ENCODE peak calls at places on chromosomes 6 and 20, in ten cellular contexts. Z, Y, C, B, D, J, G, Q, K and E are unnamed samples.

GRCh38 chr6:124887872-124888580 is 74.2 kb upstream of the RNF217 start:
- DNase-seq in B (no peak), Z (no peak), Q (no peak), C (no peak), Y (no peak), K (no peak), J (no peak), G (no peak), D (no peak), E (no peak)

GRCh38 chr6:39915866-39916265 is 18.4 kb downstream of the MOCS1 start:
- DNase-seq in Q (no peak), K (no peak), Z (no peak), G (no peak), C (no peak), Y (no peak), D (no peak), B (no peak), J (no peak), E (no peak)

GRCh38 chr6:110331383-110331782 is 26.8 kb downstream of the METTL24 start:
- DNase-seq in D (no peak), C (no peak), K (no peak), J (no peak), G (no peak), Y (no peak), Z (no peak), B (no peak), Q (no peak), E (no peak)

GRCh38 chr6:111813247-111814162 is 59.7 kb downstream of the FYN start:
- DNase-seq in Q (no peak), G (no peak), Y (no peak), Z (no peak), C (no peak), D (no peak), K (no peak), J (peak; percentile 65), B (no peak), E (no peak)

GRCh38 chr6:99348220-99348822 is 1.2 kb downstream of the FAXC start:
- DNase-seq in Y (no peak), J (no peak), B (no peak), C (no peak), G (no peak), Z (no peak), K (no peak), D (no peak), Q (no peak), E (no peak)

GRCh38 chr6:121526282-121526681 is 90.8 kb downstream of the GJA1 start:
- DNase-seq in C (no peak), Q (no peak), Y (no peak), B (no peak), K (no peak), J (no peak), D (no peak), Z (no peak), G (no peak), E (no peak)

GRCh38 chr20:47989957-47990356 is 204.7 kb upstream of the SULF2 start:
- DNase-seq in Q (no peak), Z (no peak), K (peak; percentile 34), D (no peak), Y (no peak), C (no peak), B (no peak), J (no peak), G (no peak), E (no peak)

GRCh38 chr6:39114707-39115599 is at the start of gene SAYSD1:
- DNase-seq in Z (peak; percentile 96), C (peak; percentile 92), B (peak; percentile 98), K (peak; percentile 92), J (peak; percentile 69), Y (peak; percentile 98), Q (peak; percentile 95), G (peak; percentile 91), D (peak; percentile 69), E (peak; percentile 97)

GRCh38 chr6:109793793-109794192 is 102.7 kb downstream of the FIG4 start:
- DNase-seq in D (peak; percentile 73), G (no peak), J (peak; percentile 94), K (peak; percentile 97), C (no peak), B (no peak), Y (no peak), Q (peak; percentile 49), Z (no peak), E (no peak)

GRCh38 chr6:149766156-149766768 is 16.7 kb downstream of the PCMT1 start:
- DNase-seq in J (no peak), D (no peak), K (no peak), C (no peak), Z (no peak), Y (no peak), G (no peak), Q (no peak), B (no peak), E (no peak)

GRCh38 chr20:56752274-56752673 is 123.2 kb downstream of the TFAP2C start:
- DNase-seq in G (no peak), B (no peak), Y (no peak), Z (no peak), Q (no peak), D (no peak), J (peak; percentile 4), K (no peak), C (no peak), E (no peak)